ENCODE peak calls at places on chromosomes 5 and 9, in nine cellular contexts. K is DND-41; Y is activated CD8-positive, alpha-beta memory T cell treated with anti-CD3 and anti-CD28 coated beads for 48 hours; A is OCI-M1; P is dermis blood vessel endothelial cell; O is T-helper 2 cell; Z is PC-9; V is epithelial cell of proximal tubule; X is prostate gland. F is an unnamed sample.

GRCh38 chr5:40483316-40483715 is 196.4 kb upstream of the PTGER4 start:
- DNase-seq in K (no peak), Y (no peak), A (no peak), P (no peak), O (no peak), Z (no peak), V (no peak), X (no peak), F (no peak)

GRCh38 chr5:64784451-64785025 is 15.8 kb downstream of the CWC27 start:
- DNase-seq in K (peak; percentile 72), Y (peak; percentile 25), A (peak; percentile 86), P (peak; percentile 93), O (peak; percentile 14), Z (peak; percentile 46), V (peak; percentile 22), X (peak; percentile 77), F (peak; percentile 80)

GRCh38 chr5:139863361-139863760 is 67.8 kb downstream of the PSD2 start:
- DNase-seq in K (no peak), Y (no peak), A (no peak), P (no peak), O (no peak), Z (no peak), V (no peak), X (peak; percentile 82), F (peak; percentile 84)

GRCh38 chr9:93308676-93309075 is 124.7 kb downstream of the WNK2 start:
- DNase-seq in K (no peak), Y (no peak), A (no peak), P (no peak), O (no peak), Z (no peak), V (no peak), X (no peak), F (no peak)

GRCh38 chr5:139397921-139398320 is 3.0 kb upstream of the PROB1 start:
- DNase-seq in K (no peak), Y (no peak), A (no peak), P (no peak), O (no peak), Z (no peak), V (no peak), X (no peak), F (no peak)

GRCh38 chr9:122033775-122034373 is 59.2 kb downstream of the TTLL11 start:
- DNase-seq in K (no peak), Y (no peak), A (no peak), P (no peak), O (no peak), Z (no peak), V (no peak), X (no peak), F (no peak)

GRCh38 chr5:9197881-9198260 is 348.0 kb downstream of the SEMA5A start:
- DNase-seq in K (no peak), Y (no peak), A (no peak), P (no peak), O (no peak), Z (no peak), V (no peak), X (no peak), F (no peak)

GRCh38 chr9:85715587-85715986 is 26.2 kb downstream of the AGTPBP1 start:
- DNase-seq in K (no peak), Y (no peak), A (peak; percentile 74), P (no peak), O (no peak), Z (no peak), V (no peak), X (no peak), F (peak; percentile 59)

F was measured in pons.